ENCODE peak calls at places on chromosomes 4 and X, in five cellular contexts. L, J, T, Y and P are unnamed samples.

GRCh38 chrX:119698835-119699234 is 5.9 kb upstream of the SEPTIN6 start:
- DNase-seq in L (no peak), J (no peak), T (no peak), Y (no peak), P (peak)

GRCh38 chrX:36947214-36947613 is 61.0 kb upstream of the FAM47C start:
- DNase-seq in L (no peak), J (no peak), T (no peak), Y (no peak), P (no peak)

GRCh38 chrX:22090181-22090580 is 58.1 kb downstream of the PHEX start:
- DNase-seq in L (no peak), J (no peak), T (no peak), Y (no peak), P (no peak)

GRCh38 chr4:71229477-71230257 is 109.2 kb upstream of the SLC4A4 start:
- DNase-seq in L (no peak), J (no peak), T (no peak), Y (no peak), P (peak)

GRCh38 chrX:17496407-17496806 is 121.4 kb downstream of the NHS start:
- DNase-seq in L (no peak), J (no peak), T (no peak), Y (no peak), P (no peak)

GRCh38 chr4:158750379-158750778 is 18.4 kb upstream of the FNIP2 start:
- DNase-seq in L (no peak), J (no peak), T (no peak), Y (no peak), P (no peak)

GRCh38 chr4:119493419-119493818 is 135.2 kb downstream of the PDE5A start:
- DNase-seq in L (no peak), J (no peak), T (no peak), Y (no peak), P (no peak)

GRCh38 chr4:151297170-151297569 is 20.2 kb downstream of the PRSS48 start:
- DNase-seq in L (no peak), J (no peak), T (no peak), Y (no peak), P (no peak)

GRCh38 chrX:40107291-40108083 is 9.7 kb upstream of the BCOR start:
- DNase-seq in L (peak), J (no peak), T (peak), Y (peak), P (peak)

GRCh38 chrX:40009890-40010289 is 87.9 kb downstream of the BCOR start:
- DNase-seq in L (no peak), J (no peak), T (no peak), Y (no peak), P (no peak)

GRCh38 chr4:165580379-165580905 is 201.6 kb downstream of the CPE start:
- DNase-seq in L (no peak), J (no peak), T (no peak), Y (no peak), P (no peak)

GRCh38 chr4:9944431-9945425 is 76.6 kb downstream of the SLC2A9 start:
- DNase-seq in L (no peak), J (no peak), T (no peak), Y (no peak), P (no peak)

GRCh38 chrX:87583679-87584078 is 66.1 kb downstream of the KLHL4 start:
- DNase-seq in L (no peak), J (no peak), T (no peak), Y (no peak), P (peak)

GRCh38 chr4:75686346-75686745 is 13.1 kb upstream of the G3BP2 start:
- DNase-seq in L (no peak), J (no peak), T (no peak), Y (no peak), P (no peak)

GRCh38 chr4:109648266-109648996 is 54.8 kb downstream of the CASP6 start:
- DNase-seq in L (no peak), J (no peak), T (no peak), Y (no peak), P (no peak)

GRCh38 chr4:78207951-78208350 is 150.8 kb downstream of the FRAS1 start:
- DNase-seq in L (no peak), J (no peak), T (no peak), Y (no peak), P (no peak)

GRCh38 chr4:173013232-173013932 is 155.2 kb upstream of the GALNT7 start:
- DNase-seq in L (no peak), J (peak), T (peak), Y (no peak), P (peak)

GRCh38 chr4:173505924-173506779 is 23.9 kb downstream of the HAND2 start:
- DNase-seq in L (peak), J (no peak), T (peak), Y (no peak), P (peak)

GRCh38 chr4:59855630-59856352 is 1344.3 kb upstream of the ADGRL3 start:
- DNase-seq in L (no peak), J (no peak), T (no peak), Y (peak), P (no peak)

GRCh38 chr4:91089194-91089593 is 962.0 kb downstream of the CCSER1 start:
- DNase-seq in L (no peak), J (no peak), T (no peak), Y (no peak), P (no peak)

GRCh38 chr4:153479118-153479517 is 13.0 kb downstream of the TMEM131L start:
- DNase-seq in L (no peak), J (no peak), T (no peak), Y (no peak), P (no peak)

GRCh38 chrX:49915352-49916222 is 6.8 kb upstream of the CLCN5 start:
- DNase-seq in L (no peak), J (peak), T (no peak), Y (no peak), P (peak)
- TF ChIP-seq CTCF in L (peak), J (peak), T (peak), Y (peak), P (peak)

DNA sequence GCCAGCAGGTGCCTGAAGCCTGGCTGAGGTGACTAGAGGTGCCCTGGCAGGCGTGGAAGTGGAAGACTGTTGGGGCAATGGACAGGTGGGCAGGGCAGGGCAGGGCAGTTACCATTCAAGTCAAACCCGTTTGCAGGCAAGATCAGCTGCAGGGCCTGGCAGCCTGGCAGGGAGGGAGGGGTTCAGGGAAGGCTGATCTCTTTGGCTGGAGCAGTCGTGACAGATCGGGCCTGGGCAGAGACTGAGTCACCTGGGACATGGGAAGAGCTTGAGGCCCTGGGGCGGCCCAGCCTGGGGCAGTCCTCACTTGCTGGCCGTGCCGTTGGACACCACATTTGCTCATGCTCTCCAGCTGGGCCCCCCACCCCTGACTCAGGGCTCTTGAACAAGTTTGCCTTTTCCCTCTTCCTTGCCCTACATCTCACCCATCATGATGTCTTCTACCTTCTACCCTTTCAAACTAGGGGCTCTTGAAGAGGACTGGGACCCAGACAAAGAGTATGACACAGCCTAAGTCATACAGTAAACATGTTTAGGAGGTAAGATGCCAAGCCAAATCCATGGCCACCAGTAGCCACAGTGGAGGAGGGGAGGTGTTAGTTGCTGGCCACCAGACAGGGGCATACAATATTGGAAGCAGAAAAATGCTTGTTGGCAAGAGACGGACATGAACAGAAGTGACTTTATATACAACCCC is 2.0 kb upstream of the ZNF185 start:
- DNase-seq in L (no peak), J (no peak), T (no peak), Y (no peak), P (no peak)
- TF ChIP-seq CTCF in L (no peak), J (no peak), T (no peak), Y (no peak), P (no peak)

GRCh38 chr4:2417765-2418651 is at the start of gene ZFYVE28:
- DNase-seq in L (no peak), J (no peak), T (no peak), Y (peak), P (no peak)

GRCh38 chr4:2419814-2420213 is 1.1 kb downstream of the CFAP99 start:
- DNase-seq in L (no peak), J (no peak), T (no peak), Y (peak), P (no peak)

GRCh38 chr4:2416564-2417195 is 1.8 kb downstream of the ZFYVE28 start:
- DNase-seq in L (peak), J (no peak), T (no peak), Y (peak), P (peak)

GRCh38 chr4:2417196-2417764 is 1.2 kb downstream of the ZFYVE28 start:
- DNase-seq in L (no peak), J (no peak), T (no peak), Y (peak), P (peak)

DNA sequence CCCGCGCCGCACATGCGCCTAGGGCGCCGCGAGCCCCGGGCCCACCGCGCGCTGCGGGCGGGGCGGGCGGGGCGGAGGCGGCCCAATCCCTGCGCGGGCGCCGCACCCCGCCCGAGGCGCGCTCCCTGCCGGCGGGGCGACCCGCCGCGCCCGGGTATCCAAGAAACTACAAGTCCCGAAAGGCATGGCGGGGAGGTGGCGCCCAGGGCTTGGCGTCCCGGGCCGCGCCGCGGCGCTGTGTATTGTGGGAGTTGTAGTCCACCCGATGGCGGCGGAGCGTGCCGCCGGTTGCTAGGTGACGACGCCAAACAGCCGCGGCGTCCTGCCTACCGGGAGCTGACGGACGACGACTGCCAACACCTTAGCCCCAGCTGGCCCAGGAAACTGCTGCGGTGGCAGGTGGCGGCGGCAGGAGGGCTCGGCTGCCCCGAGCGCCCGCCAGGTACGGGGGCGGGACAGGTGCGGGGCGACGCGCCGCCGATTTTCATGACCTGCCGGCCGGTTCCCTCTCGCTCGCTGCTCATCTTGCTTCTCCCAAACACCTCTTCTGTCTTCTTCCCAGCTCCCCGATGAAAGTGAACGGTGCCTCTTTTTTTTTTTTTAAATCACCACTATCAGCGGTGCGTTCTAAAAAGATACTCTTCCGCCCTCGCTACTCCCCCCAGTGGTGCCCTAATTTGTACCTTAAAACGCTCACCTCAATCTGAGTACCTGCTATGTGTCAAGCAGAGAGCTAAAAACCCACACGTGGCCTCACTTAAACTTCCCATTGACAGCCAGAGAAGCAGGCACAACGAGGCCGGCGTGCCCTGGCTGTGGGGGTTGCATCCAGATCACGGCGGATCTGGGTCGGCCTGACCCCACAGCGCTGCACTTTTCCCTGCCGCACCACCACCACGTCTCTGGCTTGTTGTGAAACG is at the start of gene CFAP99:
- DNase-seq in L (peak), J (peak), T (peak), Y (peak), P (peak)
- TF ChIP-seq CTCF in L (peak), J (peak), T (no peak), Y (no peak), P (no peak)

GRCh38 chr4:164009435-164009834 is 514.9 kb downstream of the TMA16 start:
- DNase-seq in L (no peak), J (no peak), T (no peak), Y (no peak), P (no peak)

GRCh38 chr4:164011791-164012190 is 517.3 kb downstream of the TMA16 start:
- DNase-seq in L (no peak), J (no peak), T (no peak), Y (no peak), P (no peak)

DNA sequence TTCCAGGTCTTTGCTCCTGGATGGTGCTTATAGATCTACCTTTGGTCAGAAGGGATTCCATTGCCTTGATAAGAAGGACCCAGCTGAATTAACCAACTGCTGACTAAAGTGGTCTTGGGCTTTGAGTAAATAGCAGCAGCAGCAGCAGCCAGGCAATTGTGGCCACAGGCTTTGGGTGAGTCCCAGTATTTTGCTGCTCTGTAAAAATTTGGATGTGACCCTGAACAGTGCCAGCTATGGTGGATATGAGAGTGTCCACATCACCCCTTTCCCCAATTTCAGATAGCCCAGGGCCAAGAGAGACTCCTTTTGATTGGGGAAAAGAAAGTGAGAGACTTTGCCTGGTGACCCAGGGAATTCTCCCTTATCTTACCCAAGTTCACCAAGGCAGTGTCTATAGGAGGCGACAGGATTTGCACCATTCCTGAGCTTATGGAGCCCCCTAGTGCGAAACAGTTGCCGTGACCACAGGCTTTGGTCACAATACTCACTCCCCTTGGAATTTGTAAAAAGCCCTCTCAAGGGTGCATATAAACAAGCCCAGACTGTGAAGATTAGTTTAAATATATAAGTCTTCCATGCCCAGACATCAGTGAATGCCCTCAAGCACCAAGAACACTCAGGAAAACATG is 518.0 kb downstream of the TMA16 start:
- DNase-seq in L (no peak), J (peak), T (peak), Y (no peak), P (peak)
- TF ChIP-seq CTCF in L (no peak), J (peak), T (peak), Y (peak), P (peak)

GRCh38 chr4:86482851-86483490 is 111.1 kb upstream of the PTPN13 start:
- DNase-seq in L (no peak), J (no peak), T (no peak), Y (no peak), P (peak)
- TF ChIP-seq CTCF in L (peak), J (no peak), T (peak), Y (no peak), P (peak)

GRCh38 chr4:41856797-41857196 is 78.4 kb upstream of the TMEM33 start:
- DNase-seq in L (no peak), J (no peak), T (no peak), Y (no peak), P (no peak)

GRCh38 chr4:41852229-41852628 is 83.0 kb upstream of the TMEM33 start:
- DNase-seq in L (no peak), J (no peak), T (no peak), Y (no peak), P (no peak)

GRCh38 chr4:41857225-41857624 is 78.0 kb upstream of the TMEM33 start:
- DNase-seq in L (no peak), J (no peak), T (no peak), Y (no peak), P (no peak)

GRCh38 chr4:41851621-41852020 is 83.6 kb upstream of the TMEM33 start:
- DNase-seq in L (no peak), J (no peak), T (no peak), Y (no peak), P (no peak)

GRCh38 chr4:41853973-41854372 is 81.3 kb upstream of the TMEM33 start:
- DNase-seq in L (no peak), J (no peak), T (no peak), Y (no peak), P (no peak)
- TF ChIP-seq CTCF in L (no peak), J (no peak), T (no peak), Y (no peak), P (no peak)

DNA sequence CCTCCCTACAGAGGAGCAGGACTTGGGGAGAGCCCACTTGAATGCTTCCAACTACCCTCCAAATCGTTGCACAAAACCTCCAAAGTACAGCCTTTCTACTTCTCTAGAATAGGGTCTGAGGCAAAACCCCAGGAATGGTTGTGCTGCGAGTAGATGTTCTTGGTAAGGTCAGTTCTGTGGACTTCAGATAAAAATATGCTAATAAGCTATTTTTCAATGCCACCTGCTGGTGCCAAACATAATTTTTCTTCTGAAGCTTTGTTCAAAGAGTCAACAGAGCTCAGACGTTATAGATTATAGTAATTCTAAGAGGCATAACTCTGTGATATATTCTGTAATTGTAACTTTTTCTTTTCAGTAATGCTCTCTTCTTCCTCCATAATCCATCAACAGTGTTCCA is 425.7 kb downstream of the GPAT3 start:
- DNase-seq in L (no peak), J (no peak), T (no peak), Y (no peak), P (no peak)
- TF ChIP-seq CTCF in L (peak), J (no peak), T (no peak), Y (no peak), P (no peak)

GRCh38 chr4:1115528-1116293 is 2.3 kb upstream of the RNF212 start:
- DNase-seq in L (no peak), J (no peak), T (no peak), Y (no peak), P (no peak)

GRCh38 chr4:1112821-1113182 is 562 bp downstream of the RNF212 start:
- DNase-seq in L (no peak), J (no peak), T (no peak), Y (no peak), P (no peak)

GRCh38 chr4:1113311-1114009 is at the start of gene RNF212:
- DNase-seq in L (no peak), J (no peak), T (no peak), Y (peak), P (no peak)

GRCh38 chr4:1112174-1112820 is 1.1 kb downstream of the RNF212 start:
- DNase-seq in L (no peak), J (no peak), T (no peak), Y (no peak), P (no peak)

DNA sequence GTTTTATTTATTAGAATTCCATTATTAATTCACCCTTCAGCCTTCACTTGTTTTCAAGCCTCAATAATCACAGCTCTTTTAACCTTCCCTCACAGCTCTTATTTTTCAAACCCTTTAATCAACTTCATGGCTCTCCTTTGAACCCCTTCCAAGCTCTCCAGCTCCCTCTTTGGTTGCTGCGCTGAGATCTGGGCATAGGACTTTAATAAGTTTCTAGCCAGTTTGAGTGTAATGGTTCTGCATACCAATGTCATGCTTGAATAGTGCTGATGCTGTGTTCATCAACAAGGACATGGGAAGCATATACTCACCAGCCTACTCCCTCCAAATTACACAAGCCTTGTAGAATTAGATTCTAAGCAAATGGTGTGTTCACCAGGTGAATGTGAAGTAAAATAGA is 3.5 kb upstream of the RNF212 start:
- DNase-seq in L (no peak), J (no peak), T (no peak), Y (no peak), P (no peak)
- TF ChIP-seq CTCF in L (no peak), J (no peak), T (no peak), Y (no peak), P (no peak)